ENCODE peak calls at places on chromosomes 3 and 15, in nine cellular contexts. N, S, B, Q, F, C, U, O and I are unnamed samples.

GRCh38 chr3:32280262-32280910 is 41.9 kb downstream of the CMTM8 start:
- DNase-seq in F (no peak), S (no peak), O (no peak), U (no peak), C (no peak), N (no peak), B (no peak), Q (no peak), I (no peak)

GRCh38 chr3:6717026-6717943 is 143.6 kb upstream of the GRM7 start:
- DNase-seq in Q (no peak), N (no peak), B (no peak), F (no peak), O (no peak), C (no peak), U (no peak), S (no peak), I (no peak)

GRCh38 chr3:106473576-106474506 is 605.0 kb upstream of the CBLB start:
- DNase-seq in C (no peak), N (no peak), Q (no peak), S (no peak), O (no peak), B (no peak), F (no peak), U (no peak), I (no peak)

GRCh38 chr3:64316971-64317370 is 91.7 kb upstream of the PRICKLE2 start:
- DNase-seq in S (no peak), U (no peak), F (no peak), O (peak), B (no peak), Q (no peak), N (no peak), C (no peak), I (peak)

GRCh38 chr15:83099290-83099689 is 8.2 kb upstream of the TM6SF1 start:
- DNase-seq in N (no peak), U (no peak), F (no peak), Q (no peak), O (no peak), B (no peak), C (no peak), S (no peak), I (no peak)

GRCh38 chr15:95175914-95176658 is 944.7 kb downstream of the MCTP2 start:
- DNase-seq in U (no peak), O (peak), F (no peak), N (no peak), B (no peak), C (no peak), S (no peak), Q (no peak), I (peak)

GRCh38 chr15:84638103-84638502 is 16.0 kb downstream of the WDR73 start:
- DNase-seq in C (no peak), S (no peak), N (no peak), O (peak), U (peak), Q (no peak), B (peak), F (no peak), I (peak)

GRCh38 chr3:126081618-126082333 is 2.1 kb downstream of the SLC41A3 start:
- DNase-seq in C (no peak), F (no peak), N (no peak), Q (peak), B (peak), S (no peak), O (peak), U (peak), I (peak)

GRCh38 chr3:101243285-101244211 is 76.8 kb downstream of the IMPG2 start:
- DNase-seq in N (no peak), U (no peak), Q (peak), O (peak), F (no peak), C (no peak), S (no peak), B (no peak), I (peak)

GRCh38 chr3:74402821-74403220 is 211.6 kb downstream of the CNTN3 start:
- DNase-seq in B (no peak), Q (no peak), N (no peak), C (no peak), F (no peak), O (no peak), U (no peak), S (no peak), I (no peak)

GRCh38 chr3:105812194-105812586 is 56.6 kb downstream of the CBLB start:
- DNase-seq in U (no peak), F (no peak), B (no peak), Q (peak), S (no peak), C (no peak), O (peak), N (no peak), I (peak)

GRCh38 chr15:60548101-60548500 is 69.2 kb upstream of the ICE2 start:
- DNase-seq in F (no peak), N (no peak), O (no peak), B (no peak), Q (no peak), S (no peak), C (no peak), U (no peak), I (no peak)

GRCh38 chr15:41154412-41154811 is 38.3 kb upstream of the INO80 start:
- DNase-seq in O (peak), Q (no peak), N (no peak), S (no peak), B (no peak), C (no peak), F (no peak), U (no peak), I (no peak)

GRCh38 chr15:43376017-43376705 is 5.3 kb downstream of the TUBGCP4 start:
- DNase-seq in F (no peak), N (no peak), S (no peak), C (no peak), Q (peak), U (peak), B (peak), O (peak), I (peak)

GRCh38 chr3:30687930-30688570 is 81.6 kb downstream of the TGFBR2 start:
- DNase-seq in Q (no peak), B (no peak), F (no peak), S (no peak), C (no peak), O (no peak), N (no peak), U (no peak), I (no peak)

GRCh38 chr15:89401636-89402252 is 67.1 kb upstream of the POLG start:
- DNase-seq in B (no peak), N (no peak), Q (peak), C (no peak), U (no peak), F (no peak), S (no peak), O (peak), I (peak)

GRCh38 chr3:111715911-111716523 is 120.9 kb upstream of the ZBED2 start:
- DNase-seq in N (no peak), B (peak), C (no peak), F (peak), S (no peak), O (no peak), Q (peak), U (peak), I (peak)

GRCh38 chr3:189914799-189915198 is 205.9 kb downstream of the P3H2 start:
- DNase-seq in U (no peak), B (no peak), F (no peak), C (no peak), Q (peak), S (no peak), N (no peak), O (peak), I (peak)

GRCh38 chr3:10771486-10772225 is 44.4 kb upstream of the SLC6A11 start:
- DNase-seq in O (no peak), B (no peak), Q (no peak), F (no peak), S (no peak), N (no peak), U (no peak), C (no peak), I (no peak)

GRCh38 chr3:62110801-62111200 is 262.5 kb downstream of the FEZF2 start:
- DNase-seq in U (no peak), C (no peak), S (no peak), F (no peak), B (no peak), N (no peak), Q (peak), O (no peak), I (peak)

GRCh38 chr15:89114974-89115373 is 26.7 kb downstream of the ABHD2 start:
- DNase-seq in U (peak), Q (peak), B (no peak), C (no peak), O (peak), N (no peak), S (no peak), F (no peak), I (peak)

GRCh38 chr3:50708620-50709019 is 33.9 kb downstream of the DOCK3 start:
- DNase-seq in F (peak), O (no peak), S (no peak), N (peak), U (no peak), Q (no peak), B (no peak), C (no peak), I (no peak)

GRCh38 chr3:107525101-107525953 is 2.6 kb downstream of the BBX start:
- DNase-seq in C (peak), O (peak), U (peak), F (peak), N (no peak), B (peak), S (no peak), Q (peak), I (peak)

GRCh38 chr3:52531636-52532516 is 1.8 kb downstream of the NT5DC2 start:
- DNase-seq in Q (no peak), F (no peak), B (no peak), S (no peak), N (no peak), C (no peak), U (no peak), O (no peak), I (no peak)

GRCh38 chr3:193240436-193240849 is 579 bp upstream of the PLAAT1 start:
- DNase-seq in Q (no peak), U (peak), C (no peak), F (no peak), S (no peak), N (no peak), B (peak), O (no peak), I (no peak)

GRCh38 chr3:61570813-61571212 is 9.4 kb downstream of the PTPRG start:
- DNase-seq in N (no peak), B (no peak), S (no peak), F (no peak), O (no peak), U (no peak), C (no peak), Q (no peak), I (no peak)